ENCODE peak calls at places on chromosomes 7 and 10, in five cellular contexts. E is fibroblast of the aortic adventitia, M is GM06990, G is keratinocyte, W is epithelial cell of esophagus. J is an unnamed sample.

GRCh38 chr10:3080608-3081007 is 13.3 kb downstream of the PFKP start:
- DNase-seq in W (no peak), E (no peak), M (no peak), G (no peak), J (no peak)

GRCh38 chr10:49135575-49136313 is 1.9 kb upstream of the FAM170B start:
- DNase-seq in G (no peak), E (no peak), M (no peak), W (no peak), J (no peak)

GRCh38 chr7:21939136-21939857 is 6.4 kb downstream of the CDCA7L start:
- DNase-seq in G (no peak), E (peak), W (peak), M (peak), J (peak)

GRCh38 chr7:136523581-136523980 is 344.9 kb upstream of the CHRM2 start:
- DNase-seq in W (no peak), M (no peak), G (no peak), E (no peak), J (no peak)

GRCh38 chr7:88312061-88312663 is 5.5 kb upstream of the STEAP4 start:
- DNase-seq in G (no peak), E (peak), W (peak), M (no peak), J (no peak)

GRCh38 chr7:34900891-34901493 is 136.3 kb downstream of the DPY19L1 start:
- DNase-seq in E (peak), G (no peak), M (no peak), W (peak), J (no peak)

GRCh38 chr7:18177815-18178660 is 150.4 kb upstream of the PRPS1L1 start:
- DNase-seq in W (peak), E (peak), M (peak), G (no peak), J (peak)

GRCh38 chr7:145884716-145885514 is 231.7 kb upstream of the CNTNAP2 start:
- DNase-seq in W (no peak), G (no peak), M (no peak), E (no peak), J (no peak)

GRCh38 chr7:3065724-3066143 is 22.1 kb upstream of the CARD11 start:
- DNase-seq in G (no peak), M (no peak), W (peak), E (peak), J (no peak)

GRCh38 chr10:101903827-101904520 is 60.4 kb upstream of the KCNIP2 start:
- DNase-seq in M (peak), W (peak), G (no peak), E (no peak), J (peak)

GRCh38 chr7:35465791-35466336 is 212.0 kb upstream of the TBX20 start:
- DNase-seq in G (no peak), W (no peak), M (no peak), E (no peak), J (no peak)

GRCh38 chr7:139246905-139247304 is 15.9 kb downstream of the UBN2 start:
- DNase-seq in G (no peak), E (peak), M (no peak), W (peak), J (no peak)

GRCh38 chr7:92916751-92917369 is 80.5 kb upstream of the CDK6 start:
- DNase-seq in G (peak), M (no peak), W (peak), E (peak), J (no peak)

GRCh38 chr10:109941193-109941872 is 18.0 kb upstream of the XPNPEP1 start:
- DNase-seq in E (no peak), W (no peak), G (no peak), M (no peak), J (no peak)

GRCh38 chr7:151925446-151926335 is 30.6 kb upstream of the GALNTL5 start:
- DNase-seq in M (no peak), G (no peak), E (peak), W (no peak), J (no peak)

GRCh38 chr7:3987426-3987927 is 686.4 kb downstream of the SDK1 start:
- DNase-seq in M (no peak), W (no peak), G (no peak), E (no peak), J (no peak)

GRCh38 chr7:79912213-79912633 is 222.4 kb upstream of the GNAI1 start:
- DNase-seq in E (no peak), W (no peak), M (no peak), G (no peak), J (no peak)

GRCh38 chr7:45589915-45590678 is 15.9 kb downstream of the ADCY1 start:
- DNase-seq in G (no peak), W (no peak), M (no peak), E (no peak), J (no peak)

GRCh38 chr7:36388423-36388822 is 1.2 kb upstream of the ANLN start:
- DNase-seq in E (no peak), M (no peak), G (peak), W (peak), J (no peak)

GRCh38 chr10:43707755-43708154 is 59.1 kb upstream of the ZNF32 start:
- DNase-seq in W (no peak), E (peak), M (no peak), G (no peak), J (no peak)

GRCh38 chr7:81692146-81692905 is 77.5 kb downstream of the HGF start:
- DNase-seq in M (no peak), E (peak), G (no peak), W (peak), J (no peak)

GRCh38 chr10:80540136-80540535 is 2.4 kb downstream of the SH2D4B start:
- DNase-seq in M (no peak), G (no peak), E (no peak), W (no peak), J (no peak)

GRCh38 chr7:18278306-18278705 is 217.2 kb upstream of the HDAC9 start:
- DNase-seq in M (no peak), E (no peak), G (no peak), W (no peak), J (no peak)

GRCh38 chr10:112250555-112250954 is 32.6 kb upstream of the TECTB start:
- DNase-seq in M (no peak), E (peak), G (no peak), W (peak), J (no peak)

GRCh38 chr7:149238051-149238450 is 1.4 kb upstream of the ZNF212 start:
- DNase-seq in M (no peak), W (peak), G (no peak), E (no peak), J (no peak)

DNA sequence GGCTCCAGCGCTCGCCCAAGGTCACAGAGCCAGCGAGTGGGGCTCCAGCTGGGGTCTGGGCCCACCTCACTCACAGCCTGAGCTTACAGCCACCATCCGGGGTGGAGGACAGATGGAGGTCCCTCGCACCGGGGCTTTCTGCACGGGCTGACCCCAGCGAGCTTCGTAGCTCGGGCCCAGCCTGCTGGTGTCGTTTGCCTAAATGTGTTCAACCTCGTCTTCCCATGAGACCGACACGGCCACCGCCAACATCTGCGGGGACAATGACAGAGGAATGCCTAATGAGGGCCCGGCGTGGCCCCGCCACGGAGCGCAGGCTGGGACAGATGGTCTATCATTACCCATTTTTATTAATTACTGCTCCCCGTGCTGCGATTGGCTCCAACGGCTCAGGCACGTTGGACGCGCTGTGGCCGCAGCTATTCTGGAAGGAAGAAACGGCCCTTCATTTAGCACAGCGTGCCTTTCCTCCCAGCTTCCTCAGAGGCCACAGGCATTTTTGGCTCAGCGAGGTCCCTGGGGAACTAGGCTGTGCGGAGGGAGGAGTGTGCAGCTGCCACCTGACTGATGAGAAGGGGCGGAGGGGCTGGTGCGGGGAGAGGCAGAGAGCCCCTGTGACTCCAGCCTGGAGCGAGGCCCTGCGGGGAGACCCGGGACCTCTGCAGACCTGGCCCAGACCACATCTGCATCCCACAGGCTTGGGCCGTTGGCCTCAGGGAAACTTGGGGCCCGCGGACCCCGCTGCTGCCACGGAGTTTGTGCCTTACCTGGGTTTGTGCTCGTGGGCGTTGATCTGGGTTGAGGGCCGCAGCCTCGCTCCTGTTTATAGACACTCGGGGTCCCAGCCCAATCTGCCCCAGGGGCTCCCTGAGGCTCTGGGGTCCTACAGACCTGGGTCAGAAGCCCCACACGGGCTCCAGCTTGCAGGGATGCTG is 22.9 kb upstream of the ELFN1 start:
- DNase-seq in W (no peak), E (peak), M (no peak), G (no peak), J (no peak)
- H3K4me3 ChIP-seq in W (no peak), E (no peak), M (no peak), G (no peak), J (no peak)

DNA sequence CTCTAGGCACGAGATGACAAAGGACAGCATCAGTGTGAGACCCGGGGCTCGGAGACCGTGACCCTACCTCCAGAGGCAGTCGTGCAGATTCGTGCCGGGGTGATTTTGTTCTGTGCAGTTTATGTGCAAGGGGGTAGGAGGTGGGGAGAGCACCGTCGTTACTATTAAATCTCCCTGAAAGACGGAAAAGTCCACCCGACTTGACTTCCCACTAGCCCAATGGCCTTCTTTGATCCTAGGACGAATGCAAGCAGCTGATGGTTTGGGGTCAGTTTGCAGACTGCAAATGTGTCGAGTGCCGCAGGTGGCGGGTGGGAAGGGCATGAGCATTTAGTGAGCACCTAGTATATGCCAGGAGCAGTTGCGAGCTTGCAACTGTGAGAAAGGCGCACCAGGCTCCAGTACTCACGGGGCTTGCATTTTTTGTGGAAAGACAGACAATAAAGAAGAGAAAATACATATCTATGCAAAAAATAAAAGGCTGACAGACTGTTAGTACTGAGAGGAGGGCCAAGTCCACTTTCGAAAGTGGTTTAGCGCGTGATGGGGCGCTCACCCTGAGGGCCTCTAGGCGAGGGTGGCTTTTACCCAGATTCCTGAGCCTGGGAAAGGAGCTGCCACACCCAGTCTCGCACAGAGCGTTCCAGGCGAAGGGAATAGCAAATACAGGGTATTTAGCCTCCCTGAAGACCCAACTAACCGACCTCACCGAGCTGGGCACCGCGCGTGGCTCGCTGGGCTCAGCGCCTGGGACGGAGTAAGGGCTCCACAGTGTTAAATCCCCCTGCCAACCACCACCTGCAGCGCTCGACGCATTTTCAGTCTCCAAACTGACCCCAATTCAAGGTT is 941 bp upstream of the OSBPL3 start:
- DNase-seq in E (peak), M (no peak), W (peak), G (no peak), J (no peak)
- TF ChIP-seq CTCF in E (peak), M (peak), W (no peak), G (peak), J (peak)

DNA sequence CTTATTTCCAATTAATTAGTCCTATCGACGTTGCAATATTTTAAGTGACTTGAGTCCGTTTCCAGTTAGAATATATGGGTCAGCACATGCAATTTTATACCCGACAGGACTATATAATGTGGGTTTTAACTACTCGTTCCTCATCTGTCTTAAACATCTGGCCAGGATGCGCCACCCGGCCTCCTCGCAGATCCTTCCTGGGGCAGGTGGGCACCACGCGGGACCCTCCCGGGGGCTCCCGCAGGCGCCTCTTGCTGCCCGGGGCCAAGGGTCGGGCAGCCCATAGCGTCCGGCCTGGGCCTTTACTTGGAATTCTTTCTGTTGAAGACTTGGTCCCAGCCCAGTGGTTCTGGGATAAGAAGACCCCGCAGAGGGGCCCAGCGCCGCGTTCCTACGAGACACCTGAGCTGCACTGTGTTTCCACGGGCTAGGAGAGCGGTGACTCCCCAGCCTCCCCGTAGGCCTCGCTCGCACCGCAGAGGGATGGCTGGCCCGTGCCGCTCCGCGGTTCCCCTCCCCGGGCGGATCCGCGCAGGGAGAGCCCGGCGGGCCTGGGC is 10.1 kb upstream of the MNX1 start:
- DNase-seq in M (no peak), W (no peak), G (no peak), E (no peak), J (no peak)
- H3K4me3 ChIP-seq in M (no peak), W (no peak), G (peak), E (no peak), J (no peak)

GRCh38 chr7:142908921-142909870 is 23.7 kb upstream of the TRPV6 start:
- DNase-seq in E (peak), W (no peak), G (no peak), M (no peak), J (no peak)
- TF ChIP-seq CTCF in E (peak), W (peak), G (peak), M (peak), J (peak)

GRCh38 chr7:150402671-150403321 is 23.7 kb downstream of the ZNF775 start:
- DNase-seq in G (no peak), W (no peak), M (no peak), E (no peak), J (no peak)

GRCh38 chr7:150404785-150405583 is 25.9 kb downstream of the ZNF775 start:
- DNase-seq in G (no peak), W (peak), M (peak), E (peak), J (peak)

GRCh38 chr7:150404172-150404784 is 25.1 kb downstream of the ZNF775 start:
- DNase-seq in E (no peak), M (no peak), W (no peak), G (no peak), J (no peak)

GRCh38 chr7:150401861-150402631 is 22.9 kb downstream of the ZNF775 start:
- DNase-seq in G (no peak), W (no peak), E (no peak), M (no peak), J (no peak)

GRCh38 chr7:150403376-150404171 is 24.4 kb downstream of the ZNF775 start:
- DNase-seq in G (no peak), W (no peak), E (no peak), M (no peak), J (no peak)
- H3K4me3 ChIP-seq in G (no peak), W (no peak), E (no peak), M (no peak), J (no peak)

J was measured in GM12864.